ENCODE peak calls at places on chromosomes 3 and 15, in five cellular contexts. E is head of caudate nucleus; A is CD4-positive, CD25-positive, alpha-beta regulatory T cell; R is Peyer's patch; F is neural crest cell. Q is an unnamed sample.

GRCh38 chr3:104908761-104909160 is 457.9 kb upstream of the ALCAM start:
- DNase-seq in E (no peak), A (no peak), R (no peak), F (no peak), Q (no peak)

GRCh38 chr15:60374628-60375081 is 23.1 kb downstream of the ANXA2 start:
- DNase-seq in E (no peak), A (no peak), R (no peak), F (no peak), Q (no peak)

GRCh38 chr3:68363801-68364200 is 568.5 kb downstream of the TAFA4 start:
- DNase-seq in E (no peak), A (no peak), R (no peak), F (no peak), Q (no peak)

GRCh38 chr3:135097276-135097946 is 302.4 kb downstream of the EPHB1 start:
- DNase-seq in E (no peak), A (no peak), R (no peak), F (no peak), Q (no peak)

GRCh38 chr3:58624550-58624949 is 42.0 kb downstream of the FAM3D start:
- DNase-seq in E (no peak), A (no peak), R (no peak), F (no peak), Q (no peak)

GRCh38 chr3:127008236-127008635 is 25.3 kb downstream of the PLXNA1 start:
- DNase-seq in E (no peak), A (no peak), R (no peak), F (no peak), Q (no peak)

GRCh38 chr3:113223831-113224240 is 12.5 kb downstream of the BOC start:
- DNase-seq in E (no peak), A (peak), R (no peak), F (no peak), Q (no peak)

GRCh38 chr3:7517979-7518378 is 657.1 kb downstream of the GRM7 start:
- DNase-seq in E (no peak), A (no peak), R (no peak), F (no peak), Q (no peak)

GRCh38 chr3:150611666-150612065 is 8.5 kb downstream of the SELENOT start:
- DNase-seq in E (no peak), A (no peak), R (no peak), F (no peak), Q (no peak)

GRCh38 chr3:149401926-149402310 is 24.5 kb upstream of the TM4SF1 start:
- DNase-seq in E (no peak), A (no peak), R (no peak), F (no peak), Q (no peak)

GRCh38 chr3:127170794-127171193 is 22.1 kb upstream of the PRR23E start:
- DNase-seq in E (no peak), A (no peak), R (no peak), F (no peak), Q (no peak)

GRCh38 chr3:106144051-106144450 is 275.2 kb upstream of the CBLB start:
- DNase-seq in E (no peak), A (no peak), R (no peak), F (no peak), Q (no peak)

GRCh38 chr3:150371741-150372254 is 36.3 kb upstream of the TSC22D2 start:
- DNase-seq in E (no peak), A (no peak), R (no peak), F (no peak), Q (no peak)

Q was measured in naive thymus-derived CD4-positive, alpha-beta T cell.